ENCODE peak calls at places on chromosomes 13 and 19, in four cellular contexts. One of them, this sample, is unnamed.
A peak's percentile ranks its signal among the peaks of the same experiment; 100 is the strongest.

GRCh38 chr19:41030651-41031050 is 39.6 kb downstream of the CYP2B6 start:
- DNase-seq in stomach: no peak
- DNase-seq in body of pancreas: no peak
- DNase-seq in ascending aorta: no peak
- DNase-seq in this sample: no peak

GRCh38 chr19:43798546-43799409 is 3.5 kb downstream of the LYPD5 start:
- DNase-seq in ascending aorta: no peak
- DNase-seq in body of pancreas: peak; percentile 41
- DNase-seq in stomach: peak; percentile 62
- DNase-seq in this sample: no peak

GRCh38 chr13:52359534-52359933 is 46.4 kb downstream of the THSD1 start:
- DNase-seq in body of pancreas: no peak
- DNase-seq in ascending aorta: no peak
- DNase-seq in stomach: no peak
- DNase-seq in this sample: no peak

GRCh38 chr13:29594710-29595379 is 643 bp downstream of the SLC7A1 start:
- DNase-seq in ascending aorta: peak; percentile 33
- DNase-seq in stomach: peak; percentile 61
- DNase-seq in body of pancreas: peak; percentile 64
- DNase-seq in this sample: peak; percentile 79

GRCh38 chr19:6654347-6655310 is 15.3 kb downstream of the TNFSF14 start:
- DNase-seq in ascending aorta: no peak
- DNase-seq in body of pancreas: no peak
- DNase-seq in stomach: no peak
- DNase-seq in this sample: no peak

GRCh38 chr13:40665754-40666057 is 735 bp downstream of the FOXO1 start:
- DNase-seq in ascending aorta: no peak
- DNase-seq in body of pancreas: no peak
- DNase-seq in stomach: no peak
- DNase-seq in this sample: peak; percentile 35

GRCh38 chr13:41668130-41668757 is 210.9 kb downstream of the RGCC start:
- DNase-seq in ascending aorta: no peak
- DNase-seq in body of pancreas: peak; percentile 52
- DNase-seq in stomach: peak; percentile 45
- DNase-seq in this sample: peak; percentile 63

GRCh38 chr13:80030491-80030890 is 310.4 kb downstream of the SPRY2 start:
- DNase-seq in stomach: no peak
- DNase-seq in ascending aorta: no peak
- DNase-seq in body of pancreas: peak; percentile 19
- DNase-seq in this sample: peak; percentile 65

GRCh38 chr13:113545455-113545930 is 39.1 kb upstream of the TFDP1 start:
- DNase-seq in ascending aorta: no peak
- DNase-seq in stomach: no peak
- DNase-seq in body of pancreas: peak; percentile 10
- DNase-seq in this sample: peak; percentile 43

GRCh38 chr19:14139944-14140343 is 3.6 kb upstream of the ASF1B start:
- DNase-seq in body of pancreas: no peak
- DNase-seq in ascending aorta: no peak
- DNase-seq in stomach: no peak
- DNase-seq in this sample: no peak

GRCh38 chr19:12353375-12353774 is 12.1 kb downstream of the ZNF442 start:
- DNase-seq in ascending aorta: no peak
- DNase-seq in body of pancreas: no peak
- DNase-seq in stomach: no peak
- DNase-seq in this sample: no peak

GRCh38 chr19:36898422-36898821 is 17.7 kb downstream of the ZNF829 start:
- DNase-seq in ascending aorta: no peak
- DNase-seq in body of pancreas: no peak
- DNase-seq in stomach: no peak
- DNase-seq in this sample: no peak

GRCh38 chr19:3678188-3678587 is 22.1 kb downstream of the PIP5K1C start:
- DNase-seq in stomach: no peak
- DNase-seq in body of pancreas: no peak
- DNase-seq in ascending aorta: no peak
- DNase-seq in this sample: no peak
- H3K4me1 ChIP-seq in stomach: no peaks in the 10 kb centered on the region
- H3K4me1 ChIP-seq in body of pancreas: no peaks in the 10 kb centered on the region
- H3K4me1 ChIP-seq in ascending aorta: no peaks in the 10 kb centered on the region
- H3K4me1 ChIP-seq in this sample: no peaks in the 10 kb centered on the region

GRCh38 chr13:99864627-99864990 is 107.0 kb downstream of the ZIC5 start:
- DNase-seq in stomach: no peak
- DNase-seq in ascending aorta: no peak
- DNase-seq in body of pancreas: no peak
- DNase-seq in this sample: no peak

GRCh38 chr13:99862243-99862642 is 109.3 kb downstream of the ZIC5 start:
- DNase-seq in body of pancreas: no peak
- DNase-seq in stomach: no peak
- DNase-seq in ascending aorta: no peak
- DNase-seq in this sample: no peak

GRCh38 chr13:99866781-99867180 is 104.8 kb downstream of the ZIC5 start:
- DNase-seq in ascending aorta: no peak
- DNase-seq in body of pancreas: no peak
- DNase-seq in stomach: no peak
- DNase-seq in this sample: no peak

GRCh38 chr13:99865420-99865930 is 106.1 kb downstream of the ZIC5 start:
- DNase-seq in body of pancreas: no peak
- DNase-seq in ascending aorta: no peak
- DNase-seq in stomach: no peak
- DNase-seq in this sample: no peak

DNA sequence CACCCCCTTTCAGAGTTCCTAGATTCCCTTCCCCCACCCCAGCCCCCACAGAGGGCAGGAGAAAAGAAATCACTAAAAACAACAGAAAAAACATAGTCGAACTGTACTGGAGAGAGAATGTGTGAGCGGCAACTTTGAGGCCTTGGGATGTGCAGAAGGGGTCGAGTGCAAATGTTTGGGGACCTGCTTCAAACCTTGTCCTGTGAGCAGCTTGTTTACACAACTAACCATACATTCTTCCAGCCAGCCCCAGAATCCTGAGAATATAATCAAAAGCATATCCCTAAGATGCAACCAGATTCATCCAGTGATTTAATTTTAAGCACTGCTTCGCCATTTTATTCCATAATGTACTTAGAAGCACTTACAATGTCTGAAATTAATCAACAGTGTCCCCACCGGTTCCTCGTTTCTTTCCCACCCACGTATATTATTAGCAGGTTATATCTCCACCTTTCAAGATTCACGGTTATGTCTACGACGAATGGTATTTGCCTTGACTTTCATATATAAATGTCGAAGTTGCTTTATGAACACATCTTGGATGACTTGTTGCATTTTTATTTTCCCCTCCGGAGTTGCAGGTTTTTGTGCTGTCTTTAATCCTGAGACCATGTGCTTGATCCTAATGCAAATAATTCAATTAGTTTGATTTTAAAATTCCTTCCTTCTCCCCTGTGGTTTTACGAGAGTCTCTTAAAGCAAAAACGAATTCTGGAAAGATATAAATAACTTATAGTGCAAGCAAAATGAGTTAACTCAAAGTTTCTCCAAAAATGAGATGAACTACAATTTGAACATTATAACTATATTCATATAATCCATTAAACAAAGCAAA is 107.6 kb downstream of the ZIC5 start:
- DNase-seq in stomach: no peak
- DNase-seq in ascending aorta: no peak
- DNase-seq in body of pancreas: no peak
- DNase-seq in this sample: no peak
- H3K4me1 ChIP-seq in stomach: no peaks in the 10 kb centered on the region
- H3K4me1 ChIP-seq in ascending aorta: no peaks in the 10 kb centered on the region
- H3K4me1 ChIP-seq in body of pancreas: no peaks in the 10 kb centered on the region
- H3K4me1 ChIP-seq in this sample: no peaks in the 10 kb centered on the region

GRCh38 chr19:11267316-11268085 is 5.2 kb upstream of the DOCK6 start:
- DNase-seq in body of pancreas: no peak
- DNase-seq in stomach: no peak
- DNase-seq in ascending aorta: no peak
- DNase-seq in this sample: no peak
- H3K4me1 ChIP-seq in body of pancreas: peaks cover 19% of the 10 kb centered on the region
- H3K4me1 ChIP-seq in stomach: peaks cover 23% of the 10 kb centered on the region
- H3K4me1 ChIP-seq in ascending aorta: peaks cover 3% of the 10 kb centered on the region
- H3K4me1 ChIP-seq in this sample: no peaks in the 10 kb centered on the region

GRCh38 chr19:53047379-53047778 is 2.8 kb downstream of the ERVV-2 start:
- DNase-seq in body of pancreas: no peak
- DNase-seq in ascending aorta: no peak
- DNase-seq in stomach: no peak
- DNase-seq in this sample: no peak

GRCh38 chr19:53041366-53041765 is 3.2 kb upstream of the ERVV-2 start:
- DNase-seq in body of pancreas: no peak
- DNase-seq in stomach: no peak
- DNase-seq in ascending aorta: no peak
- DNase-seq in this sample: no peak

DNA sequence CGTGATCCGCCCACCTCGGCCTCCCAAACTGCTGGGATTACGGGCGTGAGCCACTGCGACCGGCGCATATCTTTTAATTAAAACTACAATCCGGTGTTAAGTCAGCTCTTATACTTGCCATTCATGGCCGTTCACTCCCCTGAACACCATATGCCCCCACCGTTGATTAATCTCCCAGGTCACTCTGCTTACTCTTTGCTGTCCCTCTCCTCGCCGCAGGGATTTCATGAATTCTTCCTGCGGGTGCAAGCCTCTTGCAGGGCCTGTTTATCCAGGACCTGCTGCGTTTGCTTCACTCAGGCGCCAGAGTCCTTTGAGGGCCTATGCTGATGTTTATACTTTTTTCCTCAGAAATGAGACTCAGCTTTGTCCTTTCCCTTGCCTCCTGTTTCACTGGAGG is 996 bp downstream of the ERVV-2 start:
- DNase-seq in ascending aorta: no peak
- DNase-seq in stomach: no peak
- DNase-seq in body of pancreas: no peak
- DNase-seq in this sample: no peak
- H3K4me1 ChIP-seq in ascending aorta: no peaks in the 10 kb centered on the region
- H3K4me1 ChIP-seq in stomach: no peaks in the 10 kb centered on the region
- H3K4me1 ChIP-seq in body of pancreas: no peaks in the 10 kb centered on the region
- H3K4me1 ChIP-seq in this sample: no peaks in the 10 kb centered on the region

GRCh38 chr13:110232756-110233155 is 74.2 kb downstream of the COL4A1 start:
- DNase-seq in body of pancreas: no peak
- DNase-seq in stomach: no peak
- DNase-seq in ascending aorta: no peak
- DNase-seq in this sample: no peak
- H3K4me1 ChIP-seq in body of pancreas: peaks cover under 1% of the 10 kb centered on the region
- H3K4me1 ChIP-seq in stomach: peaks cover 28% of the 10 kb centered on the region
- H3K4me1 ChIP-seq in ascending aorta: peaks cover 19% of the 10 kb centered on the region
- H3K4me1 ChIP-seq in this sample: no peaks in the 10 kb centered on the region

GRCh38 chr19:18468930-18469244 is 31.0 kb upstream of the ISYNA1 start:
- DNase-seq in ascending aorta: no peak
- DNase-seq in body of pancreas: no peak
- DNase-seq in stomach: no peak
- DNase-seq in this sample: no peak

GRCh38 chr19:18467978-18468377 is 30.0 kb upstream of the ISYNA1 start:
- DNase-seq in body of pancreas: no peak
- DNase-seq in ascending aorta: no peak
- DNase-seq in stomach: no peak
- DNase-seq in this sample: no peak

GRCh38 chr19:18470153-18470552 is 32.2 kb upstream of the ISYNA1 start:
- DNase-seq in ascending aorta: no peak
- DNase-seq in stomach: no peak
- DNase-seq in body of pancreas: no peak
- DNase-seq in this sample: peak; percentile 50

GRCh38 chr19:18469245-18470107 is 31.5 kb upstream of the ISYNA1 start:
- DNase-seq in stomach: peak; percentile 72
- DNase-seq in body of pancreas: peak; percentile 71
- DNase-seq in ascending aorta: no peak
- DNase-seq in this sample: peak; percentile 73

GRCh38 chr19:18468517-18468916 is 30.6 kb upstream of the ISYNA1 start:
- DNase-seq in body of pancreas: peak; percentile 40
- DNase-seq in ascending aorta: no peak
- DNase-seq in stomach: no peak
- DNase-seq in this sample: no peak
- H3K4me1 ChIP-seq in body of pancreas: peaks cover 70% of the 10 kb centered on the region
- H3K4me1 ChIP-seq in ascending aorta: peaks cover 17% of the 10 kb centered on the region
- H3K4me1 ChIP-seq in stomach: peaks cover 63% of the 10 kb centered on the region
- H3K4me1 ChIP-seq in this sample: peaks cover 5% of the 10 kb centered on the region

GRCh38 chr13:27965343-27965739 is 3.8 kb downstream of the CDX2 start:
- DNase-seq in body of pancreas: no peak
- DNase-seq in stomach: no peak
- DNase-seq in ascending aorta: no peak
- DNase-seq in this sample: no peak
- H3K4me1 ChIP-seq in body of pancreas: peaks cover 57% of the 10 kb centered on the region
- H3K4me1 ChIP-seq in stomach: peaks cover 34% of the 10 kb centered on the region
- H3K4me1 ChIP-seq in ascending aorta: peaks cover 10% of the 10 kb centered on the region
- H3K4me1 ChIP-seq in this sample: no peaks in the 10 kb centered on the region

GRCh38 chr13:39512687-39513086 is 90.3 kb downstream of the LHFPL6 start:
- DNase-seq in stomach: no peak
- DNase-seq in ascending aorta: no peak
- DNase-seq in body of pancreas: no peak
- DNase-seq in this sample: no peak
- H3K4me1 ChIP-seq in stomach: no peaks in the 10 kb centered on the region
- H3K4me1 ChIP-seq in ascending aorta: no peaks in the 10 kb centered on the region
- H3K4me1 ChIP-seq in body of pancreas: no peaks in the 10 kb centered on the region
- H3K4me1 ChIP-seq in this sample: no peaks in the 10 kb centered on the region

DNA sequence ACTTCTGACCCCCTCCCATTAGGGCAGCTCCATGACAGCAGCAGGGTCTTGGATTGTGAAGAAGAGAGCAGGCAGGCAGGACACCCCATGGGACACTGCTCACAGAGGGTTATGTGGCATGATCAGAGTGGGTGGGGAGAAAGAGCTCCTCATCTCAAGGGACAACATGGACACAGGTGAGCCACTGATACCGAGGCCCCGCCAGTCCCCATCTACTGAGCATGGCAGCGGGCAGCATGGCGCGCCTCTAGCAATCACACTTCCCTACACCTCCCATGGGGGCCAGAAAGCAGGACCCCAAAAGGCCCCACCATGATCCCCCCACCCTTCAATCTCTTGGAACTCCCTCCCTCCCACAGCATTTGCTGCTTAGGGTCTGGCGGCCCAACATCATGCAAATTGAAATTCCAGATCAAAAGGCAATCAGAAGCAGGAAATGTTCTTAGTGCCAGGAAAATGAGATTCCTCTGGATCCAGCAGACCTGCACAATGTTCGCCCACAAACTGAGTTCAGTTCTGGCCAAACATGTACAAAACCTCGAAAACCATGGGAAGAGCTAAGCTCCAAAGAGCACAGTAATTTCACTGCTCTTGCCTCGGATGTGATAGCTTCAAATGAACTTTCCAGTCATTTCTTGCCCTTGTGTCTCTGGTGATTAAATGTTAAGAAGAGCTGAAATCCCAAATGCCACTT is 14.8 kb downstream of the DOCK9 start:
- DNase-seq in body of pancreas: no peak
- DNase-seq in ascending aorta: no peak
- DNase-seq in stomach: no peak
- DNase-seq in this sample: no peak
- H3K4me1 ChIP-seq in body of pancreas: peaks cover 6% of the 10 kb centered on the region
- H3K4me1 ChIP-seq in ascending aorta: no peaks in the 10 kb centered on the region
- H3K4me1 ChIP-seq in stomach: peaks cover 19% of the 10 kb centered on the region
- H3K4me1 ChIP-seq in this sample: no peaks in the 10 kb centered on the region

GRCh38 chr19:7673995-7674667 is 2.8 kb upstream of the MCEMP1 start:
- DNase-seq in ascending aorta: peak; percentile 18
- DNase-seq in stomach: peak; percentile 70
- DNase-seq in body of pancreas: peak; percentile 39
- DNase-seq in this sample: peak; percentile 74
- H3K4me1 ChIP-seq in ascending aorta: no peaks in the 10 kb centered on the region
- H3K4me1 ChIP-seq in stomach: no peaks in the 10 kb centered on the region
- H3K4me1 ChIP-seq in body of pancreas: no peaks in the 10 kb centered on the region
- H3K4me1 ChIP-seq in this sample: no peaks in the 10 kb centered on the region